ENCODE peak calls at places on chromosomes 12 and 14, in ten cellular contexts. B is suprapubic skin, J is GM12878, F is IMR-90, K is prostate gland, T is vagina, L is tibial nerve, C is heart left ventricle, N is ovary, V is Peyer's patch. H is an unnamed sample.
A peak's percentile ranks its signal among the peaks of the same experiment; 100 is the strongest.

GRCh38 chr12:76057316-76057715 is 25.7 kb upstream of the PHLDA1 start:
- DNase-seq in N (peak; percentile 75), V (no peak), C (no peak), K (no peak), F (no peak), L (no peak), J (no peak), B (no peak), T (no peak), H (no peak)

GRCh38 chr12:107765316-107765715 is 4.4 kb upstream of the PRDM4 start:
- DNase-seq in C (no peak), N (no peak), J (no peak), F (no peak), L (no peak), B (no peak), V (no peak), K (no peak), T (no peak), H (no peak)

GRCh38 chr12:94955193-94955592 is 48.3 kb downstream of the NDUFA12 start:
- DNase-seq in L (no peak), J (no peak), B (no peak), V (no peak), C (no peak), T (no peak), K (no peak), N (no peak), F (no peak), H (no peak)

GRCh38 chr14:99971087-99971928 is 93.9 kb upstream of the EVL start:
- DNase-seq in N (peak; percentile 86), J (no peak), V (peak; percentile 65), B (peak; percentile 85), L (peak; percentile 75), T (no peak), K (peak; percentile 81), F (peak; percentile 80), C (peak; percentile 83), H (peak; percentile 87)

GRCh38 chr12:6745751-6746525 is 7.0 kb downstream of the MLF2 start:
- DNase-seq in L (no peak), B (no peak), N (no peak), V (peak; percentile 54), F (no peak), K (no peak), C (peak; percentile 31), J (no peak), T (no peak), H (no peak)

GRCh38 chr12:124919646-124920352 is 5.3 kb upstream of the UBC start:
- DNase-seq in T (no peak), L (no peak), K (no peak), N (no peak), F (peak; percentile 38), B (no peak), J (peak; percentile 76), C (no peak), V (peak; percentile 51), H (no peak)

GRCh38 chr14:104137297-104138097 is 890 bp upstream of the KIF26A start:
- DNase-seq in J (no peak), F (peak; percentile 4), C (peak; percentile 78), V (peak; percentile 26), B (peak; percentile 67), L (peak; percentile 22), T (no peak), N (peak; percentile 80), K (no peak), H (peak; percentile 42)

GRCh38 chr14:28308727-28309126 is 457.9 kb upstream of the FOXG1 start:
- DNase-seq in V (no peak), T (no peak), K (no peak), B (no peak), J (no peak), N (no peak), L (no peak), F (no peak), C (no peak), H (no peak)

GRCh38 chr12:89058393-89058792 is 293.9 kb downstream of the DUSP6 start:
- DNase-seq in L (no peak), N (no peak), J (no peak), K (no peak), B (no peak), V (no peak), T (no peak), F (no peak), C (no peak), H (no peak)

GRCh38 chr14:104972301-104973211 is 5.6 kb downstream of the AHNAK2 start:
- DNase-seq in K (peak; percentile 82), L (no peak), B (peak; percentile 94), C (no peak), F (no peak), V (no peak), T (no peak), J (no peak), N (peak; percentile 73), H (peak; percentile 85)

GRCh38 chr14:92719421-92719820 is 29.0 kb downstream of the LGMN start:
- DNase-seq in J (no peak), B (no peak), N (no peak), C (no peak), L (no peak), V (no peak), T (no peak), F (peak; percentile 57), K (no peak), H (no peak)

GRCh38 chr14:103811189-103811588 is 36.2 kb downstream of the PPP1R13B start:
- DNase-seq in N (no peak), K (no peak), C (no peak), T (no peak), V (no peak), J (no peak), F (no peak), B (no peak), L (no peak), H (no peak)

GRCh38 chr12:10940389-10940788 is 1.3 kb upstream of the TAS2R14 start:
- DNase-seq in J (no peak), K (no peak), V (no peak), F (peak; percentile 87), L (no peak), C (no peak), T (no peak), B (no peak), N (no peak), H (no peak)

GRCh38 chr12:132482771-132483170 is 7.2 kb upstream of the FBRSL1 start:
- DNase-seq in K (no peak), T (no peak), N (peak; percentile 1), C (peak; percentile 19), J (no peak), F (no peak), B (no peak), V (no peak), L (no peak), H (no peak)

GRCh38 chr12:65822732-65823480 is 1.4 kb upstream of the HMGA2 start:
- DNase-seq in J (no peak), L (no peak), V (no peak), C (peak; percentile 44), F (peak; percentile 79), B (no peak), K (no peak), T (no peak), N (no peak), H (peak; percentile 18)

GRCh38 chr14:60649815-60650381 is 621 bp upstream of the SIX1 start:
- DNase-seq in K (peak; percentile 41), J (no peak), F (peak; percentile 60), B (no peak), V (no peak), T (no peak), L (no peak), N (no peak), C (no peak), H (no peak)

GRCh38 chr14:45089813-45090212 is 5.9 kb downstream of the PRPF39 start:
- DNase-seq in F (peak; percentile 61), J (no peak), C (no peak), T (no peak), B (no peak), L (no peak), K (no peak), V (no peak), N (no peak), H (no peak)

GRCh38 chr12:62260733-62261683 is 804 bp downstream of the USP15 start:
- DNase-seq in B (peak; percentile 59), L (no peak), V (peak; percentile 81), K (peak; percentile 16), J (peak; percentile 73), T (no peak), C (peak; percentile 42), N (no peak), F (peak; percentile 41), H (peak; percentile 36)

GRCh38 chr12:68189766-68190700 is 30.5 kb upstream of the IFNG start:
- DNase-seq in B (no peak), F (peak; percentile 8), K (no peak), L (no peak), J (no peak), T (no peak), V (no peak), N (no peak), C (no peak), H (no peak)

GRCh38 chr12:3350432-3350831 is 140.6 kb upstream of the PRMT8 start:
- DNase-seq in N (no peak), L (no peak), V (no peak), J (no peak), K (no peak), B (no peak), F (no peak), C (no peak), T (no peak), H (no peak)
- TF ChIP-seq CTCF in N (no peak), L (no peak), V (no peak), J (no peak), K (no peak), B (no peak), F (no peak), C (no peak), T (no peak), H (no peak)

GRCh38 chr14:20989787-20990600 is at the start of gene METTL17:
- DNase-seq in C (peak; percentile 95), J (peak; percentile 91), F (peak; percentile 97), K (peak; percentile 93), B (peak; percentile 96), T (no peak), N (peak; percentile 92), L (peak; percentile 84), V (peak; percentile 85), H (peak; percentile 90)
- TF ChIP-seq POLR2A in C (no peak), J (peak; percentile 90), F (peak; percentile 42), K (peak; percentile 62), B (peak; percentile 61), T (peak; percentile 44), N (peak; percentile 54), L (no peak), V (peak; percentile 68), H (peak; percentile 80)

GRCh38 chr12:121345151-121345810 is 6.9 kb downstream of the ANAPC5 start:
- DNase-seq in T (no peak), C (no peak), K (no peak), J (no peak), V (no peak), L (no peak), F (no peak), B (no peak), N (no peak), H (no peak)

GRCh38 chr12:121346747-121347146 is 5.5 kb downstream of the ANAPC5 start:
- DNase-seq in T (no peak), N (no peak), F (no peak), C (no peak), J (no peak), K (no peak), V (no peak), L (no peak), B (no peak), H (no peak)

GRCh38 chr12:121344506-121344905 is 7.7 kb downstream of the ANAPC5 start:
- DNase-seq in T (no peak), K (no peak), B (no peak), L (no peak), F (no peak), V (no peak), C (no peak), N (no peak), J (no peak), H (no peak)
- H3K36me3 ChIP-seq in T (peaks cover 66% of the 10 kb centered on the region), K (peaks cover 6% of the 10 kb centered on the region), B (peaks cover 69% of the 10 kb centered on the region), L (peaks cover 22% of the 10 kb centered on the region), F (peaks cover 37% of the 10 kb centered on the region), V (no peaks in the 10 kb centered on the region), C (peaks cover 10% of the 10 kb centered on the region), N (no peaks in the 10 kb centered on the region), J (peaks cover 38% of the 10 kb centered on the region), H (no peaks in the 10 kb centered on the region)

GRCh38 chr12:93519859-93520258 is 52.5 kb downstream of the MRPL42 start:
- DNase-seq in C (no peak), N (no peak), B (no peak), L (no peak), K (no peak), V (no peak), J (no peak), F (no peak), T (no peak), H (no peak)
- TF ChIP-seq CTCF in C (no peak), N (no peak), B (no peak), L (no peak), K (no peak), V (no peak), J (no peak), F (no peak), T (no peak), H (no peak)